ENCODE peak calls at places on chromosomes 5 and 9, in six cellular contexts. N is M059J; Y is endothelial cell; H is activated CD4-positive, alpha-beta T cell treated with anti-CD3 and anti-CD28 coated beads for 36 hours; Z is choroid plexus epithelial cell; I is lower leg skin. P is an unnamed sample.

GRCh38 chr5:170348069-170348702 is 41.0 kb downstream of the KCNMB1 start:
- DNase-seq in Z (peak), H (no peak), N (no peak), Y (no peak), I (no peak), P (no peak)

GRCh38 chr9:125632321-125633115 is 74.5 kb downstream of the MAPKAP1 start:
- DNase-seq in H (peak), I (no peak), Y (no peak), Z (no peak), N (peak), P (no peak)

GRCh38 chr5:172584638-172585037 is 56.4 kb upstream of the NEURL1B start:
- DNase-seq in Y (no peak), I (no peak), N (no peak), H (no peak), Z (no peak), P (no peak)

GRCh38 chr9:35814106-35814840 is 569 bp downstream of the HINT2 start:
- DNase-seq in N (peak), Y (peak), Z (peak), H (peak), I (no peak), P (no peak)

GRCh38 chr5:50963647-50964584 is 297.5 kb downstream of the PARP8 start:
- DNase-seq in Z (no peak), I (no peak), N (no peak), Y (peak), H (peak), P (no peak)

GRCh38 chr5:170632985-170633234 is 129.1 kb downstream of the KCNIP1 start:
- DNase-seq in H (peak), N (no peak), I (no peak), Y (peak), Z (no peak), P (no peak)

GRCh38 chr5:170533383-170533782 is 29.6 kb downstream of the KCNIP1 start:
- DNase-seq in H (no peak), N (peak), I (no peak), Z (no peak), Y (no peak), P (no peak)

GRCh38 chr9:135221951-135222631 is 134.6 kb downstream of the OLFM1 start:
- DNase-seq in Y (no peak), N (no peak), I (no peak), H (no peak), Z (no peak), P (no peak)

GRCh38 chr5:177311361-177311722 is 356 bp downstream of the MXD3 start:
- DNase-seq in Y (peak), I (no peak), N (peak), H (no peak), Z (no peak), P (no peak)

GRCh38 chr9:84258371-84258770 is 82.2 kb downstream of the SLC28A3 start:
- DNase-seq in H (no peak), Y (no peak), N (no peak), I (no peak), Z (no peak), P (no peak)